ENCODE peak calls at places on chromosomes 11 and 22, in four cellular contexts. S is HepG2, I is suprapubic skin, B is sigmoid colon. J is an unnamed sample.

GRCh38 chr11:35166369-35167360 is 27.7 kb downstream of the CD44 start:
- DNase-seq in I (no peak), B (peak), S (no peak), J (no peak)

GRCh38 chr11:26014456-26015115 is 317.3 kb upstream of the ANO3 start:
- DNase-seq in I (no peak), B (no peak), S (no peak), J (no peak)

GRCh38 chr22:25447067-25447688 is 117.3 kb upstream of the GRK3 start:
- DNase-seq in I (no peak), S (peak), B (no peak), J (no peak)

GRCh38 chr11:61404641-61405040 is 12.3 kb downstream of the TMEM216 start:
- DNase-seq in S (no peak), B (no peak), I (no peak), J (no peak)

GRCh38 chr11:8408151-8408930 is 144.7 kb upstream of the LMO1 start:
- DNase-seq in S (no peak), B (no peak), I (no peak), J (no peak)

GRCh38 chr22:23249506-23250423 is 69.5 kb downstream of the BCR start:
- DNase-seq in S (no peak), I (no peak), B (no peak), J (no peak)

GRCh38 chr11:911031-911889 is 650 bp upstream of the CHID1 start:
- DNase-seq in S (no peak), B (no peak), I (peak), J (peak)

GRCh38 chr11:69730500-69730899 is 26.7 kb upstream of the FGF19 start:
- DNase-seq in I (no peak), S (no peak), B (no peak), J (no peak)

GRCh38 chr11:34788642-34789041 is 127.5 kb downstream of the APIP start:
- DNase-seq in S (no peak), B (no peak), I (no peak), J (no peak)

GRCh38 chr11:38784164-38784563 is 2186.1 kb upstream of the RAG2 start:
- DNase-seq in B (no peak), I (no peak), S (no peak), J (no peak)

GRCh38 chr11:76602431-76602861 is 68.1 kb downstream of the LRRC32 start:
- DNase-seq in I (peak), B (no peak), S (no peak), J (peak)

GRCh38 chr22:36332623-36333331 is 55.0 kb downstream of the MYH9 start:
- DNase-seq in S (no peak), B (no peak), I (no peak), J (no peak)

GRCh38 chr11:45577755-45578154 is 87.7 kb downstream of the CHST1 start:
- DNase-seq in S (no peak), I (no peak), B (no peak), J (no peak)

GRCh38 chr11:18743365-18743764 is 17.4 kb upstream of the IGSF22 start:
- DNase-seq in I (no peak), S (no peak), B (no peak), J (no peak)

GRCh38 chr11:47854667-47855066 is 6.5 kb upstream of the NUP160 start:
- DNase-seq in B (no peak), S (no peak), I (no peak), J (no peak)

GRCh38 chr22:24681236-24681635 is 78.2 kb downstream of the GGT1 start:
- DNase-seq in S (no peak), I (no peak), B (no peak), J (no peak)

GRCh38 chr11:90294526-90294925 is 71.7 kb upstream of the CHORDC1 start:
- DNase-seq in I (no peak), B (no peak), S (no peak), J (no peak)

GRCh38 chr11:37320921-37321320 is 722.9 kb upstream of the RAG2 start:
- DNase-seq in B (no peak), I (no peak), S (no peak), J (no peak)

GRCh38 chr22:21876486-21877176 is 9.2 kb upstream of the MAPK1 start:
- DNase-seq in I (no peak), B (no peak), S (no peak), J (no peak)

GRCh38 chr11:133181672-133182071 is 350.6 kb downstream of the OPCML start:
- DNase-seq in B (no peak), I (no peak), S (no peak), J (no peak)

GRCh38 chr22:20619042-20619892 is 111.9 kb downstream of the MED15 start:
- DNase-seq in B (no peak), S (no peak), I (no peak), J (no peak)
- TF ChIP-seq CTCF in B (no peak), S (no peak), I (no peak), J (no peak)

GRCh38 chr11:30635401-30635989 is 49.3 kb upstream of the MPPED2 start:
- DNase-seq in I (no peak), S (no peak), B (peak), J (no peak)

DNA sequence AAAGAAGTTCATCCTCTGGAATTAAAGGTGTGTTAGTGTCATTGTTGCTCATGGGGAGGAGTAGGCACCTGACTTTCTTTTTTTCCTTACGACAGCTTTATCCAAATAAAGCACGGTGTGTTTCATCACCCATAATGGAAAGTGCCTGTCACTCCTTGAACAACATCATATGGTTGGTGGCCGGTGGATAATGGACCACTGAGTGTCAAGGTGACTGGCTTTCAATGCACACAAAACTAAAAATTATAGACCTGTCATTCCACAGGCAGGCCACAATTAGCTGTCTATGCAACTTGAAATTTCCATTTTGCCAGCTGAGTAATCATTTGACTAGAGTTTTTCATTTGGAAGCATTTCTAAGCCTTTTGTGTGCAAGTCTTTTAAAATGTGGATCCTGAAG is 45.0 kb upstream of the MPPED2 start:
- DNase-seq in S (no peak), I (no peak), B (no peak), J (no peak)
- TF ChIP-seq EP300 in S (no peak), I (no peak), B (no peak), J (no peak)

DNA sequence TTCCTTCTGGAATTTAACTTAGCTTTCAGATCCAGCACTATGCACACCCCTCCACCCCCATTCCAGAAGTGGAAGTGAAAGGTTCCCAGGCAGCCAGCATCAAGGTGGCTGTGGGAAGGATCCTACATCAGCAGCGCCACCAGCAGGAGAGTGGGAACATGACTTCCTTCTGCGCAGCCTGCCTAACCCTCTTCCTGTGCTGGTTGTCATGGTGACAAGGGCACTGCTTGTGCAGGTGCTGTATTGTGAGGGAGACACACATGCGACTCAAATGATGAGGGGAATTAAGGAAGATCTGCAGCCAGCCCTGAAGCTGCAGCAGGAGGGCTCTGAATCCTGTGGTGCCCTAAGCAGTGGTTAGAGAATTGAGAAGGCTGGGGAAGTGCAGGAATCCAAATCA is 904.4 kb upstream of the API5 start:
- DNase-seq in B (no peak), S (no peak), I (peak), J (no peak)
- TF ChIP-seq CTCF in B (no peak), S (no peak), I (no peak), J (no peak)

GRCh38 chr11:130114281-130114680 is 44.6 kb downstream of the APLP2 start:
- DNase-seq in S (no peak), I (no peak), B (no peak), J (no peak)

GRCh38 chr11:130109441-130109840 is 39.7 kb downstream of the APLP2 start:
- DNase-seq in S (no peak), I (no peak), B (no peak), J (no peak)

GRCh38 chr11:130112071-130112830 is 42.6 kb downstream of the APLP2 start:
- DNase-seq in S (no peak), B (no peak), I (no peak), J (no peak)

GRCh38 chr11:130106381-130106780 is 36.7 kb downstream of the APLP2 start:
- DNase-seq in S (no peak), B (no peak), I (no peak), J (no peak)

DNA sequence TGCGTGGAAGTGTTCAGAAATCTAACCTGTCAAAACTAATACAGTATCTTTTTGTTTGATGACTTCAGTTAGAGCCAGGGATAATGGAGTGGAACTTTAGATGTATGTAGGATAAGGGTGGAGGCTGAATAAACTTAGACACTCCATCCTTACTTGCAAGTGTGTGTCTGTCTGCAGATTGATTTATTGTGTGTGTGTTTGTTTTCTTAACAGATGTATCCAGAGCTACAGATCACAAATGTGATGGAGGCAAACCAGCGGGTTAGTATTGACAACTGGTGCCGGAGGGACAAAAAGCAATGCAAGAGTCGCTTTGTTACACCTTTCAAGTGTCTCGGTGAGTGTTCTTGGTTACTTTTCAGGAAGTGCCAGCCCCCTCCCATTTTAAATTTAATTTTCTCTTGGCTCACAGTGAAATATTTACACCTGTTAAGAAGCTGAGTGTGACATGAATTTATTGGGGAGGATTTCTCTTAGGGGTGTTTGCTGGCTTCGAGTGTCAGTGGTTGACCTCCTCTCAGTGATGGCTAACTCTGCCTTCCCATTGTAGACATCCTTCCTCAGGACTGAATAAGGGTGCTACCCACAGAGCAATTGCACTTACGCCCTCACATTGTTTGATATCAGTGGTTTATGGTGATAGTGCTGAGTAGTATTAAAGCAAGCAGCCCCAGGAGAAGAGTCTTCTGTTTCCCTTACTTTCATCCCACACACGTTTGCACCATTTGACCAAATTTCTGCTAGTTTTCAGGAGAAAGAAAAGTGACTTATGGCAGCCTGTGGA is 40.8 kb downstream of the APLP2 start:
- DNase-seq in S (no peak), I (no peak), B (no peak), J (no peak)
- TF ChIP-seq EP300 in S (no peak), I (no peak), B (no peak), J (no peak)

GRCh38 chr11:29530961-29531360 is 485.9 kb downstream of the KCNA4 start:
- DNase-seq in S (no peak), B (no peak), I (no peak), J (no peak)

GRCh38 chr11:29527391-29527936 is 489.4 kb downstream of the KCNA4 start:
- DNase-seq in B (no peak), I (no peak), S (peak), J (no peak)
- TF ChIP-seq CTCF in B (no peak), I (no peak), S (no peak), J (no peak)

DNA sequence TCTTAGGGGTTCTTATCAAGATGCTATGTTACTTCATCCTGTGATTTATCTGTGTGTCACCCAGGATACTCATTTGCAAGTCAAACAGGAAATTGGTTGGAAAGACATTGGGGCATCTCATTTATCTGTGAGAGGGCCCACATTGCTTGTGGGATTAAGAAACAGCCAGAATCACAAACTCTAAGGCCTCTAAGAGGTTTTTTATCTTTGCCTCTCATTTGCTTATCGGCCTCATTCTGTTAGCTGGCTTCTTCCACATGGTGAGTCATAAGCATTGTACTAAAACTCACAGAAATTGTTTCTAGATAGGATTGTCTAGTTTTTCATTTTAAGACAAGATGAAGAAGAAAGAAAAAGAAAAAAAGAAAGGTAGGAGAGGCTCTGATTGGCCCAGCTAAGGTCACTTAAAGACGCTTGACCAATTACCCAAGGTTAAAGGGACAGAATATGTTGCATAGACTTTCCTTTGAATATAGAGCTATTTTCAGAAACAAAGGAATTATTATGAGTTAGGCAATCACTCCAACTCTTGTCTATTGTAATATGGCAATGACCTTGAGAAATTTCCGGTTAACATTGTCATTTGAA is 121.9 kb downstream of the ARHGAP42 start:
- DNase-seq in B (no peak), S (no peak), I (no peak), J (no peak)
- TF ChIP-seq EP300 in B (no peak), S (no peak), I (no peak), J (no peak)

GRCh38 chr11:58923300-58923788 is 15.9 kb upstream of the GLYATL1 start:
- DNase-seq in B (no peak), S (peak), I (no peak), J (no peak)
- TF ChIP-seq CTCF in B (no peak), S (peak), I (no peak), J (no peak)

DNA sequence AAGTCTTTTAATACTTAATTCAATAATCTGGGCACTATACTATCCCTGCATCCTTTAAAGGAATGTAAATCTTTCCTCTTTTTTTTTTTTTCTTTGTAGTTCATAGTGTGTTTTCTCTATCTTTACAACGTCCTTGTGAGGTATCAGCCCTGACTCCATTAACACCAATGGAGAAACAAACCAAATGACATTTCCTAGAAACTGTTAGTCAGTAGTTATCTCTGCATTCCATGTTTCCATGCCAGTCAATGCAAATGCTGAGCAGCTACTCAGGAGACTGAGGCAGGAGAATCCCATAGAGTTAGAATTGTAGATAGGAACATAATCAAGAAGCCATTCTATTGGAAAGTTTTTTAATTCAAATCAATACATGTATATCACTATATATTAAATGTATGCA is 182.2 kb downstream of the ARHGAP42 start:
- DNase-seq in I (no peak), S (no peak), B (no peak), J (no peak)
- TF ChIP-seq EP300 in I (no peak), S (no peak), B (no peak), J (no peak)

GRCh38 chr22:31969789-31970489 is 25.6 kb downstream of the YWHAH start:
- DNase-seq in B (peak), I (no peak), S (peak), J (peak)
- TF ChIP-seq CTCF in B (peak), I (no peak), S (peak), J (no peak)